ENCODE peak calls at places on chromosomes 11 and 22, in seven cellular contexts. A, Q, H, C, M, V and G are unnamed samples.

GRCh38 chr11:120401506-120401905 is 65.3 kb downstream of the ARHGEF12 start:
- DNase-seq in A (no peak), Q (no peak), H (no peak), C (no peak), M (no peak), V (no peak), G (no peak)

GRCh38 chr11:128328955-128329551 is 258.3 kb downstream of the ETS1 start:
- DNase-seq in A (no peak), Q (no peak), H (no peak), C (no peak), M (peak), V (no peak), G (no peak)

GRCh38 chr11:113313601-113314000 is 782 bp upstream of the TTC12 start:
- DNase-seq in A (no peak), Q (no peak), H (no peak), C (no peak), M (no peak), V (peak), G (no peak)

GRCh38 chr11:72350752-72351151 is 83.6 kb downstream of the CLPB start:
- DNase-seq in A (no peak), Q (no peak), H (no peak), C (no peak), M (no peak), V (peak), G (no peak)

GRCh38 chr22:41762980-41763779 is 37.3 kb upstream of the CCDC134 start:
- DNase-seq in A (no peak), Q (no peak), H (peak), C (no peak), M (no peak), V (no peak), G (no peak)

GRCh38 chr22:49016909-49017768 is 810.5 kb downstream of the BRD1 start:
- DNase-seq in A (no peak), Q (no peak), H (no peak), C (no peak), M (no peak), V (no peak), G (no peak)

GRCh38 chr11:47946682-47947575 is 33.4 kb upstream of the PTPRJ start:
- DNase-seq in A (no peak), Q (peak), H (peak), C (peak), M (no peak), V (peak), G (peak)

GRCh38 chr11:83097671-83098070 is 26.0 kb upstream of the RAB30 start:
- DNase-seq in A (no peak), Q (no peak), H (no peak), C (no peak), M (no peak), V (peak), G (no peak)

GRCh38 chr11:73192272-73192671 is 25.8 kb upstream of the P2RY2 start:
- DNase-seq in A (no peak), Q (no peak), H (no peak), C (peak), M (no peak), V (no peak), G (peak)

GRCh38 chr11:55554169-55554568 is at the start of gene OR4C15:
- DNase-seq in A (no peak), Q (no peak), H (no peak), C (no peak), M (no peak), V (no peak), G (no peak)

GRCh38 chr22:42662114-42663021 is 13.2 kb upstream of the CYB5R3 start:
- DNase-seq in A (no peak), Q (no peak), H (peak), C (peak), M (peak), V (peak), G (no peak)

GRCh38 chr11:69659591-69659990 is 15.6 kb downstream of the LTO1 start:
- DNase-seq in A (no peak), Q (no peak), H (peak), C (no peak), M (peak), V (no peak), G (no peak)

GRCh38 chr11:773425-773824 is 3.9 kb downstream of the GATD1 start:
- DNase-seq in A (no peak), Q (no peak), H (no peak), C (no peak), M (no peak), V (no peak), G (no peak)

GRCh38 chr11:18203723-18204122 is 31.1 kb downstream of the MRGPRX4 start:
- DNase-seq in A (no peak), Q (peak), H (no peak), C (peak), M (no peak), V (peak), G (no peak)

GRCh38 chr11:107769189-107769588 is 57.3 kb upstream of the SLN start:
- DNase-seq in A (no peak), Q (peak), H (no peak), C (no peak), M (no peak), V (peak), G (no peak)

GRCh38 chr11:61869636-61870428 is 21.5 kb downstream of the FADS3 start:
- DNase-seq in A (no peak), Q (no peak), H (no peak), C (no peak), M (no peak), V (no peak), G (no peak)

GRCh38 chr22:26573026-26573662 is 16.8 kb downstream of the TPST2 start:
- DNase-seq in A (no peak), Q (no peak), H (no peak), C (no peak), M (no peak), V (peak), G (no peak)

GRCh38 chr11:27081056-27081455 is 40.4 kb downstream of the BBOX1 start:
- DNase-seq in A (no peak), Q (no peak), H (no peak), C (peak), M (no peak), V (peak), G (peak)

GRCh38 chr11:61912991-61913698 is 4.2 kb downstream of the RAB3IL1 start:
- DNase-seq in A (no peak), Q (no peak), H (no peak), C (no peak), M (no peak), V (no peak), G (no peak)

GRCh38 chr11:87019582-87020271 is 18.0 kb upstream of the TMEM135 start:
- DNase-seq in A (no peak), Q (no peak), H (no peak), C (no peak), M (no peak), V (peak), G (no peak)